ENCODE peak calls at places on chromosomes 4 and X, in eight cellular contexts. O is NCI-H1694; I is stimulated activated CD4-positive, alpha-beta T cell treated with anti-CD3 and anti-CD28 coated beads, Interleukin-2, amount 100 ng/mL, for 48 hours; S is activated CD8-positive, alpha-beta memory T cell treated with anti-CD3 and anti-CD28 coated beads for 24 hours; R is AG10803; V is memory B cell; U is H9; F is activated T-helper 1 cell treated with anti-CD3 and anti-CD28 coated beads, Interleukin-2, amount 50 U/mL, for 16 hours. K is an unnamed sample.

GRCh38 chr4:64780664-64781063 is 371.4 kb upstream of the TECRL start:
- DNase-seq in O (no peak), I (no peak), S (no peak), R (no peak), V (no peak), U (no peak), F (no peak), K (no peak)

GRCh38 chr4:1767770-1768366 is 25.2 kb upstream of the FGFR3 start:
- DNase-seq in O (peak), I (peak), S (peak), R (peak), V (no peak), U (peak), F (no peak), K (peak)

GRCh38 chr4:84159767-84160166 is 339.3 kb downstream of the NKX6-1 start:
- DNase-seq in O (no peak), I (no peak), S (no peak), R (no peak), V (no peak), U (peak), F (no peak), K (no peak)

GRCh38 chrX:133966199-133966598 is 19.2 kb downstream of the GPC3 start:
- DNase-seq in O (no peak), I (no peak), S (no peak), R (no peak), V (no peak), U (no peak), F (no peak), K (no peak)

GRCh38 chr4:67483868-67484602 is 61.3 kb downstream of the CENPC start:
- DNase-seq in O (no peak), I (no peak), S (no peak), R (peak), V (no peak), U (peak), F (no peak), K (no peak)

GRCh38 chrX:9882669-9883446 is 84.3 kb upstream of the CLDN34 start:
- DNase-seq in O (no peak), I (no peak), S (no peak), R (no peak), V (no peak), U (no peak), F (no peak), K (no peak)

GRCh38 chrX:51931761-51932160 is 38.3 kb downstream of the MAGED1 start:
- DNase-seq in O (no peak), I (no peak), S (no peak), R (peak), V (no peak), U (no peak), F (no peak), K (no peak)

GRCh38 chr4:7674706-7675105 is 240.0 kb upstream of the PSAPL1 start:
- DNase-seq in O (no peak), I (no peak), S (no peak), R (no peak), V (no peak), U (no peak), F (no peak), K (no peak)

GRCh38 chr4:112284166-112284565 is 1.5 kb downstream of the TIFA start:
- DNase-seq in O (no peak), I (no peak), S (no peak), R (peak), V (no peak), U (no peak), F (no peak), K (no peak)

GRCh38 chr4:66766557-66766956 is 778.7 kb downstream of the CENPC start:
- DNase-seq in O (no peak), I (no peak), S (no peak), R (no peak), V (no peak), U (peak), F (no peak), K (no peak)

GRCh38 chr4:45987858-45988257 is 136.0 kb downstream of the GABRG1 start:
- DNase-seq in O (no peak), I (no peak), S (no peak), R (no peak), V (no peak), U (no peak), F (no peak), K (no peak)

GRCh38 chr4:55116450-55116849 is 8.9 kb downstream of the KDR start:
- DNase-seq in O (no peak), I (no peak), S (no peak), R (peak), V (no peak), U (no peak), F (no peak), K (no peak)

GRCh38 chr4:183906736-183907651 is 1.9 kb downstream of the STOX2 start:
- DNase-seq in O (peak), I (no peak), S (no peak), R (no peak), V (no peak), U (peak), F (no peak), K (no peak)

GRCh38 chr4:11623726-11624037 is 195.0 kb upstream of the HS3ST1 start:
- DNase-seq in O (no peak), I (no peak), S (no peak), R (no peak), V (no peak), U (peak), F (no peak), K (peak)